ENCODE peak calls at places on chromosomes 7 and 10, in five cellular contexts. X is skeletal muscle cell; C is HCEC 1CT; U is stimulated activated CD4-positive, alpha-beta T cell treated with anti-CD3 and anti-CD28 coated beads, Interleukin-2, amount 100 ng/mL, for 24 hours; T is right atrium auricular region. A is an unnamed sample.

GRCh38 chr10:28892818-28893547 is 215.7 kb downstream of the BAMBI start:
- DNase-seq in U (no peak), C (no peak), X (peak), T (no peak), A (no peak)

GRCh38 chr10:31697271-31698168 is 231.1 kb downstream of the ARHGAP12 start:
- DNase-seq in C (peak), U (no peak), X (no peak), T (peak), A (peak)

GRCh38 chr10:8041284-8042031 is 13.0 kb upstream of the GATA3 start:
- DNase-seq in X (no peak), C (no peak), T (no peak), U (no peak), A (no peak)

GRCh38 chr10:132110091-132110490 is 44.3 kb downstream of the JAKMIP3 start:
- DNase-seq in U (peak), X (no peak), T (no peak), C (no peak), A (no peak)

GRCh38 chr10:34637419-34637911 is 177.6 kb downstream of the PARD3 start:
- DNase-seq in U (peak), C (peak), X (no peak), T (no peak), A (no peak)

GRCh38 chr10:113475381-113475807 is 77.5 kb upstream of the HABP2 start:
- DNase-seq in X (no peak), C (no peak), U (no peak), T (no peak), A (peak)

GRCh38 chr7:103445228-103446020 is 583 bp downstream of the SLC26A5 start:
- DNase-seq in C (no peak), T (no peak), X (no peak), U (no peak), A (no peak)

GRCh38 chr10:66629976-66630375 is 295.9 kb upstream of the LRRTM3 start:
- DNase-seq in X (peak), T (no peak), U (no peak), C (no peak), A (no peak)